ENCODE peak calls at places on chromosomes 7 and 10, in seven cellular contexts. One of them, this sample, is unnamed.
A peak's percentile ranks its signal among the peaks of the same experiment; 100 is the strongest.

GRCh38 chr10:75233444-75234016 is 2.2 kb downstream of the COMTD1 start:
- DNase-seq in naive thymus-derived CD8-positive, alpha-beta T cell: peak; percentile 12
- DNase-seq in activated CD4-positive, alpha-beta T cell treated with anti-CD3 and anti-CD28 coated beads, Interleukin-2, amount 50 U/mL, for 48 hours: peak; percentile 15
- DNase-seq in T-helper 9 cell: no peak
- DNase-seq in ACHN: no peak
- DNase-seq in T1000: no peak
- DNase-seq in naive B cell: no peak
- DNase-seq in this sample: no peak

GRCh38 chr10:9189448-9189847 is 1135.0 kb downstream of the GATA3 start:
- DNase-seq in naive thymus-derived CD8-positive, alpha-beta T cell: peak; percentile 37
- DNase-seq in T-helper 9 cell: no peak
- DNase-seq in ACHN: no peak
- DNase-seq in naive B cell: no peak
- DNase-seq in activated CD4-positive, alpha-beta T cell treated with anti-CD3 and anti-CD28 coated beads, Interleukin-2, amount 50 U/mL, for 48 hours: no peak
- DNase-seq in T1000: no peak
- DNase-seq in this sample: no peak

GRCh38 chr10:88849224-88849623 is 2.4 kb downstream of the ANKRD22 start:
- DNase-seq in naive B cell: no peak
- DNase-seq in T1000: no peak
- DNase-seq in ACHN: no peak
- DNase-seq in naive thymus-derived CD8-positive, alpha-beta T cell: no peak
- DNase-seq in activated CD4-positive, alpha-beta T cell treated with anti-CD3 and anti-CD28 coated beads, Interleukin-2, amount 50 U/mL, for 48 hours: no peak
- DNase-seq in T-helper 9 cell: no peak
- DNase-seq in this sample: no peak

GRCh38 chr7:16644624-16644986 is 949 bp downstream of the ANKMY2 start:
- DNase-seq in T1000: peak; percentile 46
- DNase-seq in activated CD4-positive, alpha-beta T cell treated with anti-CD3 and anti-CD28 coated beads, Interleukin-2, amount 50 U/mL, for 48 hours: peak; percentile 52
- DNase-seq in naive B cell: peak; percentile 54
- DNase-seq in naive thymus-derived CD8-positive, alpha-beta T cell: peak; percentile 61
- DNase-seq in T-helper 9 cell: peak; percentile 52
- DNase-seq in ACHN: peak; percentile 89
- DNase-seq in this sample: peak; percentile 27

GRCh38 chr10:124329368-124329767 is 89.4 kb downstream of the OAT start:
- DNase-seq in naive thymus-derived CD8-positive, alpha-beta T cell: no peak
- DNase-seq in T-helper 9 cell: no peak
- DNase-seq in ACHN: no peak
- DNase-seq in activated CD4-positive, alpha-beta T cell treated with anti-CD3 and anti-CD28 coated beads, Interleukin-2, amount 50 U/mL, for 48 hours: no peak
- DNase-seq in T1000: no peak
- DNase-seq in naive B cell: no peak
- DNase-seq in this sample: no peak

GRCh38 chr10:72344932-72345331 is 9.8 kb downstream of the DNAJB12 start:
- DNase-seq in activated CD4-positive, alpha-beta T cell treated with anti-CD3 and anti-CD28 coated beads, Interleukin-2, amount 50 U/mL, for 48 hours: peak; percentile 46
- DNase-seq in naive B cell: no peak
- DNase-seq in ACHN: no peak
- DNase-seq in T1000: no peak
- DNase-seq in naive thymus-derived CD8-positive, alpha-beta T cell: no peak
- DNase-seq in T-helper 9 cell: no peak
- DNase-seq in this sample: no peak

GRCh38 chr10:31622993-31623392 is 304.0 kb downstream of the ZEB1 start:
- DNase-seq in ACHN: no peak
- DNase-seq in activated CD4-positive, alpha-beta T cell treated with anti-CD3 and anti-CD28 coated beads, Interleukin-2, amount 50 U/mL, for 48 hours: no peak
- DNase-seq in naive thymus-derived CD8-positive, alpha-beta T cell: no peak
- DNase-seq in naive B cell: no peak
- DNase-seq in T1000: no peak
- DNase-seq in T-helper 9 cell: no peak
- DNase-seq in this sample: no peak

GRCh38 chr10:78712147-78712546 is 356.6 kb upstream of the ZMIZ1 start:
- DNase-seq in activated CD4-positive, alpha-beta T cell treated with anti-CD3 and anti-CD28 coated beads, Interleukin-2, amount 50 U/mL, for 48 hours: no peak
- DNase-seq in T-helper 9 cell: no peak
- DNase-seq in T1000: no peak
- DNase-seq in ACHN: no peak
- DNase-seq in naive thymus-derived CD8-positive, alpha-beta T cell: no peak
- DNase-seq in naive B cell: no peak
- DNase-seq in this sample: no peak

GRCh38 chr7:38700111-38700510 is 68.9 kb upstream of the AMPH start:
- DNase-seq in activated CD4-positive, alpha-beta T cell treated with anti-CD3 and anti-CD28 coated beads, Interleukin-2, amount 50 U/mL, for 48 hours: no peak
- DNase-seq in T1000: no peak
- DNase-seq in ACHN: no peak
- DNase-seq in T-helper 9 cell: no peak
- DNase-seq in naive B cell: no peak
- DNase-seq in naive thymus-derived CD8-positive, alpha-beta T cell: no peak
- DNase-seq in this sample: no peak

GRCh38 chr10:97539523-97540200 is 32.9 kb upstream of the ANKRD2 start:
- DNase-seq in naive thymus-derived CD8-positive, alpha-beta T cell: no peak
- DNase-seq in activated CD4-positive, alpha-beta T cell treated with anti-CD3 and anti-CD28 coated beads, Interleukin-2, amount 50 U/mL, for 48 hours: no peak
- DNase-seq in ACHN: peak; percentile 43
- DNase-seq in naive B cell: no peak
- DNase-seq in T1000: peak; percentile 49
- DNase-seq in T-helper 9 cell: no peak
- DNase-seq in this sample: no peak

GRCh38 chr7:73742338-73742752 is 3.7 kb upstream of the ABHD11 start:
- DNase-seq in T1000: no peak
- DNase-seq in naive thymus-derived CD8-positive, alpha-beta T cell: no peak
- DNase-seq in activated CD4-positive, alpha-beta T cell treated with anti-CD3 and anti-CD28 coated beads, Interleukin-2, amount 50 U/mL, for 48 hours: no peak
- DNase-seq in ACHN: no peak
- DNase-seq in naive B cell: no peak
- DNase-seq in T-helper 9 cell: no peak
- DNase-seq in this sample: no peak

GRCh38 chr10:43822509-43823236 is 174.0 kb upstream of the ZNF32 start:
- DNase-seq in T-helper 9 cell: no peak
- DNase-seq in T1000: no peak
- DNase-seq in naive thymus-derived CD8-positive, alpha-beta T cell: no peak
- DNase-seq in ACHN: no peak
- DNase-seq in activated CD4-positive, alpha-beta T cell treated with anti-CD3 and anti-CD28 coated beads, Interleukin-2, amount 50 U/mL, for 48 hours: no peak
- DNase-seq in naive B cell: no peak
- DNase-seq in this sample: no peak

GRCh38 chr7:46352335-46352954 is 431.4 kb upstream of the IGFBP3 start:
- DNase-seq in naive thymus-derived CD8-positive, alpha-beta T cell: peak; percentile 32
- DNase-seq in T1000: peak; percentile 47
- DNase-seq in activated CD4-positive, alpha-beta T cell treated with anti-CD3 and anti-CD28 coated beads, Interleukin-2, amount 50 U/mL, for 48 hours: no peak
- DNase-seq in ACHN: peak; percentile 74
- DNase-seq in naive B cell: no peak
- DNase-seq in T-helper 9 cell: no peak
- DNase-seq in this sample: no peak

GRCh38 chr7:111927383-111928019 is 278.7 kb downstream of the DOCK4 start:
- DNase-seq in ACHN: no peak
- DNase-seq in activated CD4-positive, alpha-beta T cell treated with anti-CD3 and anti-CD28 coated beads, Interleukin-2, amount 50 U/mL, for 48 hours: no peak
- DNase-seq in T1000: no peak
- DNase-seq in T-helper 9 cell: no peak
- DNase-seq in naive B cell: no peak
- DNase-seq in naive thymus-derived CD8-positive, alpha-beta T cell: no peak
- DNase-seq in this sample: no peak

GRCh38 chr10:117431160-117431559 is 55.9 kb upstream of the PDZD8 start:
- DNase-seq in activated CD4-positive, alpha-beta T cell treated with anti-CD3 and anti-CD28 coated beads, Interleukin-2, amount 50 U/mL, for 48 hours: no peak
- DNase-seq in T-helper 9 cell: no peak
- DNase-seq in T1000: no peak
- DNase-seq in ACHN: peak; percentile 63
- DNase-seq in naive B cell: no peak
- DNase-seq in naive thymus-derived CD8-positive, alpha-beta T cell: no peak
- DNase-seq in this sample: no peak

GRCh38 chr7:43385856-43386255 is 197.1 kb upstream of the STK17A start:
- DNase-seq in ACHN: no peak
- DNase-seq in activated CD4-positive, alpha-beta T cell treated with anti-CD3 and anti-CD28 coated beads, Interleukin-2, amount 50 U/mL, for 48 hours: peak; percentile 18
- DNase-seq in naive B cell: no peak
- DNase-seq in T1000: no peak
- DNase-seq in naive thymus-derived CD8-positive, alpha-beta T cell: no peak
- DNase-seq in T-helper 9 cell: no peak
- DNase-seq in this sample: no peak

GRCh38 chr7:29115130-29115529 is 31.2 kb downstream of the CPVL start:
- DNase-seq in ACHN: no peak
- DNase-seq in T-helper 9 cell: no peak
- DNase-seq in activated CD4-positive, alpha-beta T cell treated with anti-CD3 and anti-CD28 coated beads, Interleukin-2, amount 50 U/mL, for 48 hours: no peak
- DNase-seq in T1000: no peak
- DNase-seq in naive B cell: no peak
- DNase-seq in naive thymus-derived CD8-positive, alpha-beta T cell: no peak
- DNase-seq in this sample: no peak

GRCh38 chr10:129323311-129323710 is 143.7 kb upstream of the MGMT start:
- DNase-seq in naive thymus-derived CD8-positive, alpha-beta T cell: no peak
- DNase-seq in T1000: no peak
- DNase-seq in ACHN: no peak
- DNase-seq in naive B cell: no peak
- DNase-seq in T-helper 9 cell: no peak
- DNase-seq in activated CD4-positive, alpha-beta T cell treated with anti-CD3 and anti-CD28 coated beads, Interleukin-2, amount 50 U/mL, for 48 hours: no peak
- DNase-seq in this sample: no peak

GRCh38 chr10:97759157-97759980 is 12.4 kb downstream of the SFRP5 start:
- DNase-seq in naive B cell: peak; percentile 12
- DNase-seq in T1000: peak; percentile 54
- DNase-seq in naive thymus-derived CD8-positive, alpha-beta T cell: peak; percentile 51
- DNase-seq in T-helper 9 cell: peak; percentile 30
- DNase-seq in ACHN: peak; percentile 71
- DNase-seq in activated CD4-positive, alpha-beta T cell treated with anti-CD3 and anti-CD28 coated beads, Interleukin-2, amount 50 U/mL, for 48 hours: peak; percentile 59
- DNase-seq in this sample: peak; percentile 27

GRCh38 chr10:71378341-71379117 is 18.2 kb upstream of the CDH23 start:
- DNase-seq in naive B cell: peak; percentile 34
- DNase-seq in naive thymus-derived CD8-positive, alpha-beta T cell: no peak
- DNase-seq in ACHN: no peak
- DNase-seq in T-helper 9 cell: no peak
- DNase-seq in activated CD4-positive, alpha-beta T cell treated with anti-CD3 and anti-CD28 coated beads, Interleukin-2, amount 50 U/mL, for 48 hours: no peak
- DNase-seq in T1000: no peak
- DNase-seq in this sample: no peak

GRCh38 chr10:58660577-58661255 is 148.0 kb downstream of the BICC1 start:
- DNase-seq in T-helper 9 cell: no peak
- DNase-seq in naive thymus-derived CD8-positive, alpha-beta T cell: peak; percentile 10
- DNase-seq in activated CD4-positive, alpha-beta T cell treated with anti-CD3 and anti-CD28 coated beads, Interleukin-2, amount 50 U/mL, for 48 hours: no peak
- DNase-seq in T1000: no peak
- DNase-seq in naive B cell: no peak
- DNase-seq in ACHN: peak; percentile 63
- DNase-seq in this sample: no peak

GRCh38 chr7:55018361-55019328 is at the start of gene EGFR:
- DNase-seq in T-helper 9 cell: no peak
- DNase-seq in activated CD4-positive, alpha-beta T cell treated with anti-CD3 and anti-CD28 coated beads, Interleukin-2, amount 50 U/mL, for 48 hours: no peak
- DNase-seq in naive thymus-derived CD8-positive, alpha-beta T cell: no peak
- DNase-seq in naive B cell: no peak
- DNase-seq in ACHN: peak; percentile 85
- DNase-seq in T1000: peak; percentile 71
- DNase-seq in this sample: no peak

GRCh38 chr7:7848245-7848644 is 120.4 kb upstream of the GLCCI1 start:
- DNase-seq in T-helper 9 cell: no peak
- DNase-seq in naive B cell: no peak
- DNase-seq in naive thymus-derived CD8-positive, alpha-beta T cell: no peak
- DNase-seq in ACHN: no peak
- DNase-seq in activated CD4-positive, alpha-beta T cell treated with anti-CD3 and anti-CD28 coated beads, Interleukin-2, amount 50 U/mL, for 48 hours: no peak
- DNase-seq in T1000: no peak
- DNase-seq in this sample: no peak

GRCh38 chr10:131703527-131703926 is 197.3 kb upstream of the PPP2R2D start:
- DNase-seq in activated CD4-positive, alpha-beta T cell treated with anti-CD3 and anti-CD28 coated beads, Interleukin-2, amount 50 U/mL, for 48 hours: no peak
- DNase-seq in ACHN: no peak
- DNase-seq in T1000: no peak
- DNase-seq in naive B cell: no peak
- DNase-seq in T-helper 9 cell: no peak
- DNase-seq in naive thymus-derived CD8-positive, alpha-beta T cell: no peak
- DNase-seq in this sample: no peak